ENCODE peak calls at places on chromosomes 2 and 18, in six cellular contexts. O, U, X, V, M and T are unnamed samples.

GRCh38 chr18:40939636-40940035 is 1015.4 kb upstream of the PIK3C3 start:
- DNase-seq in V (no peak), O (no peak), M (no peak), U (no peak), X (peak), T (no peak)

GRCh38 chr2:219575566-219576504 is 3.7 kb downstream of the INHA start:
- DNase-seq in X (no peak), U (no peak), V (no peak), M (no peak), O (no peak), T (no peak)

GRCh38 chr2:100036020-100036419 is 106.4 kb downstream of the AFF3 start:
- DNase-seq in X (no peak), O (no peak), M (no peak), U (no peak), V (no peak), T (no peak)

GRCh38 chr2:53437371-53437770 is 330.2 kb upstream of the CHAC2 start:
- DNase-seq in X (no peak), U (no peak), V (no peak), M (no peak), O (no peak), T (no peak)

GRCh38 chr2:57877811-57878572 is 168.6 kb upstream of the VRK2 start:
- DNase-seq in M (no peak), U (no peak), O (no peak), V (no peak), X (no peak), T (no peak)

GRCh38 chr18:48623468-48624220 is 84.8 kb downstream of the CTIF start:
- DNase-seq in U (peak), V (no peak), O (no peak), X (no peak), M (no peak), T (no peak)

GRCh38 chr2:109614715-109615636 is 812 bp downstream of the SOWAHC start:
- DNase-seq in X (peak), V (peak), O (peak), U (no peak), M (no peak), T (no peak)

GRCh38 chr2:20728114-20728758 is 61.3 kb downstream of the GDF7 start:
- DNase-seq in O (no peak), V (no peak), U (peak), X (peak), M (no peak), T (no peak)

GRCh38 chr18:10536270-10536669 is 10.4 kb downstream of the NAPG start:
- DNase-seq in O (no peak), X (no peak), M (no peak), V (no peak), U (no peak), T (no peak)

GRCh38 chr2:135909976-135910375 is 33.7 kb upstream of the MCM6 start:
- DNase-seq in V (no peak), U (peak), M (no peak), O (no peak), X (no peak), T (no peak)

GRCh38 chr18:43279015-43279758 is 1.9 kb upstream of the SYT4 start:
- DNase-seq in O (no peak), U (peak), X (peak), V (no peak), M (no peak), T (no peak)

GRCh38 chr2:105380432-105381118 is 18.3 kb downstream of the FHL2 start:
- DNase-seq in M (no peak), V (peak), O (peak), U (no peak), X (no peak), T (no peak)

GRCh38 chr2:189267925-189268579 is 88.5 kb upstream of the COL5A2 start:
- DNase-seq in X (no peak), U (peak), M (no peak), O (no peak), V (no peak), T (peak)

GRCh38 chr2:163563336-163563735 is 172.5 kb downstream of the FIGN start:
- DNase-seq in V (no peak), X (no peak), U (no peak), O (no peak), M (no peak), T (no peak)

GRCh38 chr2:168443818-168444217 is 12.3 kb upstream of the CERS6 start:
- DNase-seq in M (no peak), X (no peak), O (no peak), V (no peak), U (no peak), T (no peak)

GRCh38 chr2:147033046-147033445 is 811.8 kb upstream of the ACVR2A start:
- DNase-seq in X (no peak), O (no peak), U (no peak), V (no peak), M (no peak), T (no peak)

GRCh38 chr2:159712929-159713575 is 746 bp downstream of the MARCHF7 start:
- DNase-seq in O (no peak), V (no peak), M (no peak), X (no peak), U (peak), T (no peak)

GRCh38 chr2:141417246-141417797 is 713.5 kb downstream of the LRP1B start:
- DNase-seq in U (no peak), V (no peak), O (no peak), X (no peak), M (no peak), T (no peak)

GRCh38 chr2:19887508-19887907 is 14.3 kb downstream of the TTC32 start:
- DNase-seq in X (no peak), O (no peak), M (no peak), U (no peak), V (no peak), T (no peak)

GRCh38 chr2:96330407-96330806 is 5.2 kb upstream of the NCAPH start:
- DNase-seq in O (no peak), X (no peak), V (no peak), U (peak), M (peak), T (no peak)

GRCh38 chr2:165475270-165476004 is 5.9 kb downstream of the CSRNP3 start:
- DNase-seq in X (no peak), M (no peak), U (no peak), V (no peak), O (no peak), T (no peak)
- H3K4me3 ChIP-seq in X (no peak), M (no peak), U (no peak), V (no peak), O (no peak), T (no peak)

GRCh38 chr2:44250376-44250775 is 24.9 kb upstream of the SLC3A1 start:
- DNase-seq in U (no peak), O (no peak), M (no peak), X (no peak), V (no peak), T (no peak)

GRCh38 chr2:44245068-44245861 is 30.0 kb upstream of the SLC3A1 start:
- DNase-seq in V (no peak), U (no peak), O (no peak), X (no peak), M (no peak), T (no peak)

GRCh38 chr2:44246436-44246835 is 28.8 kb upstream of the SLC3A1 start:
- DNase-seq in V (no peak), X (no peak), U (peak), M (no peak), O (no peak), T (no peak)

GRCh38 chr2:44246840-44247369 is 28.4 kb upstream of the SLC3A1 start:
- DNase-seq in U (no peak), X (no peak), V (no peak), M (no peak), O (no peak), T (no peak)

GRCh38 chr2:44247924-44248323 is 27.4 kb upstream of the SLC3A1 start:
- DNase-seq in V (no peak), U (no peak), O (no peak), M (no peak), X (peak), T (no peak)
- TF ChIP-seq CTCF in V (no peak), U (no peak), O (no peak), M (no peak), X (peak), T (no peak)

DNA sequence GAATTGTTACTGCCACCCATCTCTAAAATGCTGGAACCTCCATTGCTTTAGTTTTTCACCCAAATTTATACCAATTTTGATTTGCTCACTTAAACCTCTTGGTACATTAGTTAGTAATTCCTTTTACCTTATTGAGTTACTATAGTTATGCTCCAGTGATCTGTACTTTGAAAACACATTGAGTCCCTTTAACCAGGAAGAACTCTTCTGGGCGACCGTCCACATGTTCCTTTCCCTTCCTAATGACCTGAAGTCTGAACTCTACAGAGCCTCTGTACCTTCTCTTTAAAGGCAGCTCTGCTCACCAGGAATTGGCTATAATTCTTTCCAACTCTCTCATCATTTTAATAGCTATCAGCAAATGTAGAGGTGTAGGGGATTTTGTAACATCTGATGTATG is 290.0 kb downstream of the NEDD4L start:
- DNase-seq in U (no peak), M (no peak), V (no peak), O (no peak), X (no peak), T (no peak)
- H3K4me3 ChIP-seq in U (no peak), M (no peak), V (no peak), O (no peak), X (no peak), T (no peak)

DNA sequence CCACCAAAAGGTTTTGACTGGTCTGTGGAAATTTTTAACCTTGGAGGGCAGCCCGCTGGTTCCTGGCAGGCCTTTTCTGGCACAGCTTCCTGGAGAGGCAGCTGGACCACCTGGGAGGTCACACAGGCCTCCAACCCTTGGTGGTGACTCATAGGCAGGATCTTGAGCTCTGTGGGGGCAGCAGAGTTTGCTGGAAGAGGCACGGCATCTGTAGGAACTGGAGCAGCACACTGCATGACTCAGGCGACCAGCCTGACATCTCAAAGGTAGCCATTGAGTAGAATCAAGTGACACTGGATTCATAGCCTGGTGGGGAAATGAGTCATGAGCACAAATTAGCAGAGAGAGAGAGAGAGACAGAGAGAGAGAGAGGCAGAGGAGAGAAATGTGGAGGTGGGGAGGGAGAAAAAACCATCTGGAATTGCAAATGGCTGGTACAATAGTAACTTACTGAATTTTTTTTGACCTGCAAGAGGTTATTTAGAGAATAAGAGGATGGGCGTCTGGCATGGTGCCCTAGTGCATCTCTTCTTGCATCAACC is 57.4 kb downstream of the TRPM8 start:
- DNase-seq in V (no peak), X (no peak), O (peak), M (peak), U (peak), T (peak)
- TF ChIP-seq CTCF in V (no peak), X (no peak), O (no peak), M (peak), U (no peak), T (no peak)

DNA sequence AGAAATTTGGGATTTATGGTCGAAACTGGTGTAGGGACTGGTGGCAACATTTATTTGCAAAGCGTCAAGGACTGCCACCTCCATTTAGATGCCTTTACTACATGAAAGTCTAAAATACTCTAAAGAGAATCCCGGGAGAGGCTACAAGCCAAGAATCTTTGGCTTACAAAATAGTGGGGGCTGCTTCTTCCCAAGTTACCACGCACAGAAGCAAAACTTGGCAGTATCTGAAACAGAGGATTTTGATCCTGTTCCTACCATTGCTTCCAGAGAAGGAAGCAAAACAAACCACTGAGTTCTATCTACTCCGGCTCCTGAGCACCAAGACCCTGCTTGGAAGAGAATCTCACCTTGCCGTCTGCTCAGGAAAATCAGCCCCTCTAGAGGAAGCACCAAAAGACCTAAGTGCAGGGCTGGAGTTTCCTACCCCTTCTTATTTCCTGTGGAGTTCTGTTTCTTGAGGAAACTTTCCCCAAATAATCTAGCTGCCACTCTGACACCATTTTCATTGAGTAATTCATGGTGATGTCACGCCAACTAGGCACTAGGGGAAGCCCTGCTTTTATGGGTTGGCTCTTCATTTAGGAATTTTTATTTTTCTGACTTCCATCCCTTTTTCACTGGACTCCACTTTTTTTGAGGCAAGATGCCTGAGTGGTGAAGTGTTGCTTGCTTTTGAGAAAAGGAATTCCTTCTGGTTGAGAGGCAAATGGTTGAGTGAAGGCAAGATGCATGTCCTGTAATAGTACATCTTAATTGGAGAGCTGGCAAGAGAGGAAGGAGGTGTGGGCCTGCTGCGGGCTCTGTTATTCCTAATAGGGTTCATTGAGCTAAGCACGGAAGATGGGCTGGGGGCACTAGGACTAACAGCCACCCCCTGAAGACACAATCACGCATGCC is 36.8 kb upstream of the EML4 start:
- DNase-seq in X (no peak), U (peak), O (no peak), V (no peak), M (no peak), T (no peak)
- H3K4me3 ChIP-seq in X (peak), U (peak), O (no peak), V (peak), M (peak), T (no peak)

GRCh38 chr2:98827625-98828368 is 96.9 kb upstream of the MGAT4A start:
- DNase-seq in U (no peak), X (no peak), M (no peak), O (no peak), V (peak), T (no peak)
- TF ChIP-seq CTCF in U (no peak), X (no peak), M (no peak), O (no peak), V (no peak), T (no peak)

GRCh38 chr2:16204791-16205620 is 264.7 kb downstream of the MYCN start:
- DNase-seq in U (no peak), O (no peak), M (no peak), V (no peak), X (peak), T (no peak)

GRCh38 chr2:16206191-16206944 is 266.0 kb downstream of the MYCN start:
- DNase-seq in V (no peak), U (no peak), O (no peak), X (no peak), M (no peak), T (no peak)

GRCh38 chr2:16204251-16204650 is 263.9 kb downstream of the MYCN start:
- DNase-seq in M (no peak), X (no peak), V (no peak), O (no peak), U (no peak), T (no peak)

GRCh38 chr2:16207151-16207550 is 266.8 kb downstream of the MYCN start:
- DNase-seq in U (no peak), O (no peak), V (no peak), M (no peak), X (no peak), T (no peak)

GRCh38 chr2:16205631-16206030 is 265.3 kb downstream of the MYCN start:
- DNase-seq in M (no peak), O (no peak), V (no peak), X (no peak), U (no peak), T (no peak)
- H3K4me3 ChIP-seq in M (no peak), O (no peak), V (no peak), X (no peak), U (no peak), T (no peak)

DNA sequence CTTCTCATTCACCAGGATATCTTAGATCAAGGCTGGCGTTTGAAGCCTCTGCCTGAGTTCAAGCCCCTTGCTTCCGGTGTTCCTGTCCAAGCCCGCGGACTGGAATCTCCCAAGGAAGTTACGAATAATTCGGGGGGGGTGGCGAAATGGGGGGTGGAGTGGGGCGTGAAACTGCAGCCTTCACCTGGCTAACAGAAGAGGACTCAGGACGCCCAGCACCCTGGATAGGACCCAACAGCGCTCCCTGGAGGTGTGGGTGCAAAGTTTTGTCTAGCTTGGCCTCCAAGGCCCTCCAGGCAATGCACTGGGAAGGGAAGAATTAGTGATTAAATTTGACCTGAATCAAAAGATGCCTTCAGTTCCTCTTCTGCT is 872 bp upstream of the TRIB2 start:
- DNase-seq in O (peak), M (peak), U (peak), V (peak), X (peak), T (no peak)
- TF ChIP-seq CTCF in O (peak), M (peak), U (peak), V (peak), X (peak), T (peak)

DNA sequence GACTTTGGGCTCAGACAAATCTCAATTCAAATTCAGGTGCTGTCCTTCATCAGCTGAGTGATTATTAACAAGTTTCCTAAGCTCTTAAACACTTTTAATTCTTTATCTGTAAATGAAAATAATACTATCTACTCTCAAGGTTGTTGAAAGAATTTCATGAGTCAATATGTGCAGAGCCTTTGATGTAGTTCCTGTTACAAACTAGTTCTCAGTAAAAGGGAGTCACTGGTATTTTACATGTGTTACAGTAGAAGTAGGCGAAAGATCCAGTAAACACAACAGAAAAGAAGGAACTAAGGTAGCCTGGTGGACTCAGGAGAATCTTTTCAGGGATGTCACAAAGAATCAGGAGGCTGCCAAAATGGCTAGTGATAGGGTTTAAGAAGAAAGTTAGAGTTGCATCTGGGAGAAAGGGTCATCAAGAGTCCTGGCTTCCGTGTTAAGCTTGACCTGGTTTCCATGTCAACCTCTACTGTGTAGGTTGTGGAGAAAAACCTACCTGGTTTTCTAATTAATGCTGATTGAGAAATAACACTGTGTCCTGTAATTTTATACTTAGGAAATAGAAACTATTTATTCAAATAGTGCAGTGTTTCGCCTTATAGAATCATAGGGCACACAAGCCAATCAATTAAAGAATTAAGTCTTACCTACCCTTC is 58.3 kb upstream of the TRIB2 start:
- DNase-seq in M (no peak), X (no peak), O (no peak), V (no peak), U (no peak), T (no peak)
- H3K4me3 ChIP-seq in M (no peak), X (no peak), O (no peak), V (no peak), U (no peak), T (no peak)

DNA sequence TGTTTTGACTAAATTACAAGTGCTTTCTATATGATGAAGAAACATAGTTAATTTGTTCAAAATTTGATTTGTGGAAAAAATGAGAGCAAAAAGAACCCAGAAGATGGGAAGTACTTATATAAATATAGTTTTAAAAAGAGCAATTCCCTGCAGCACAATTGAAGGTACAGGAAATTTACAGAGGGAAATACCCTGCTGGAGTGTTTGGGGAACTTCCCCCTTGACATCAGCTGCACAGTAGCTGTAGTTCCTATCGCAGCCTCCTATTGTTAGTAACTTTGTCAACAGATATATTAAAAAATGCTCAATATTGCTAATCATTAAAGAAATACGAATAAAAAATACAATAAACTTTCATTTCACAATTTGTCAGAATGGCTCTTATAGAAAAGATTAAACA is 1118.8 kb upstream of the ZEB2 start:
- DNase-seq in X (no peak), V (no peak), U (no peak), M (no peak), O (no peak), T (no peak)
- TF ChIP-seq CTCF in X (peak), V (no peak), U (no peak), M (no peak), O (no peak), T (no peak)